ENCODE peak calls at places on chromosomes 2 and 18, in ten cellular contexts. V is psoas muscle; X is small intestine; I is tibial artery; E is CD4-positive, CD25-positive, alpha-beta regulatory T cell; W is HCT116; S is aorta; K is CD8-positive, alpha-beta memory T cell; H is lung; B is hepatocyte. M is an unnamed sample.

GRCh38 chr2:167471734-167472133 is 583.5 kb downstream of the XIRP2 start:
- DNase-seq in V (no peak), X (no peak), I (no peak), E (no peak), W (no peak), S (no peak), K (no peak), H (no peak), B (no peak), M (no peak)

GRCh38 chr2:86035883-86036789 is 69.5 kb downstream of the POLR1A start:
- DNase-seq in V (peak), X (peak), I (peak), E (peak), W (no peak), S (peak), K (peak), H (peak), B (peak), M (peak)

GRCh38 chr2:109132626-109133025 is 3.6 kb downstream of the SH3RF3 start:
- DNase-seq in V (no peak), X (no peak), I (no peak), E (no peak), W (no peak), S (no peak), K (no peak), H (no peak), B (no peak), M (no peak)

GRCh38 chr2:241030883-241031282 is 32.5 kb downstream of the SNED1 start:
- DNase-seq in V (no peak), X (no peak), I (no peak), E (no peak), W (no peak), S (no peak), K (no peak), H (no peak), B (no peak), M (no peak)

GRCh38 chr2:113278812-113279139 is at the start of gene PAX8:
- DNase-seq in V (no peak), X (no peak), I (no peak), E (no peak), W (no peak), S (no peak), K (no peak), H (no peak), B (no peak), M (no peak)

GRCh38 chr2:13035866-13036265 is 319.1 kb downstream of the TRIB2 start:
- DNase-seq in V (no peak), X (no peak), I (no peak), E (no peak), W (no peak), S (no peak), K (no peak), H (no peak), B (no peak), M (no peak)

GRCh38 chr18:73888565-73888964 is 259.1 kb downstream of the FBXO15 start:
- DNase-seq in V (no peak), X (no peak), I (no peak), E (no peak), W (no peak), S (no peak), K (no peak), H (no peak), B (no peak), M (no peak)

GRCh38 chr2:173075056-173075780 is 428 bp upstream of the MAP3K20 start:
- DNase-seq in V (no peak), X (no peak), I (no peak), E (no peak), W (no peak), S (no peak), K (no peak), H (no peak), B (no peak), M (no peak)

GRCh38 chr2:73027340-73027739 is 44.2 kb downstream of the SFXN5 start:
- DNase-seq in V (no peak), X (no peak), I (no peak), E (no peak), W (no peak), S (no peak), K (no peak), H (no peak), B (no peak), M (no peak)

GRCh38 chr18:8153887-8154583 is 455.2 kb upstream of the RAB12 start:
- DNase-seq in V (no peak), X (no peak), I (no peak), E (no peak), W (no peak), S (no peak), K (no peak), H (no peak), B (no peak), M (no peak)

GRCh38 chr2:68837861-68838341 is 33.3 kb downstream of the BMP10 start:
- DNase-seq in V (no peak), X (no peak), I (no peak), E (peak), W (no peak), S (no peak), K (no peak), H (no peak), B (no peak), M (no peak)

GRCh38 chr2:66874411-66874810 is 439.5 kb downstream of the MEIS1 start:
- DNase-seq in V (no peak), X (no peak), I (no peak), E (no peak), W (no peak), S (no peak), K (no peak), H (no peak), B (no peak), M (no peak)

GRCh38 chr2:120308038-120308910 is 37.7 kb upstream of the INHBB start:
- DNase-seq in V (no peak), X (no peak), I (no peak), E (no peak), W (no peak), S (no peak), K (no peak), H (no peak), B (no peak), M (no peak)

GRCh38 chr18:2535419-2535910 is 35.8 kb downstream of the METTL4 start:
- DNase-seq in V (no peak), X (no peak), I (no peak), E (no peak), W (no peak), S (no peak), K (no peak), H (no peak), B (no peak), M (no peak)

GRCh38 chr2:27703638-27704341 is 40.1 kb downstream of the SLC4A1AP start:
- DNase-seq in V (peak), X (peak), I (peak), E (peak), W (peak), S (peak), K (peak), H (peak), B (peak), M (peak)

GRCh38 chr2:45622704-45623103 is 11.6 kb upstream of the SRBD1 start:
- DNase-seq in V (no peak), X (no peak), I (no peak), E (no peak), W (no peak), S (no peak), K (no peak), H (no peak), B (no peak), M (no peak)

GRCh38 chr2:241612156-241613017 is 24.6 kb downstream of the THAP4 start:
- DNase-seq in V (no peak), X (peak), I (no peak), E (no peak), W (no peak), S (no peak), K (no peak), H (no peak), B (no peak), M (no peak)

GRCh38 chr18:79799619-79800352 is 2.0 kb downstream of the KCNG2 start:
- DNase-seq in V (no peak), X (no peak), I (no peak), E (no peak), W (no peak), S (no peak), K (no peak), H (no peak), B (no peak), M (no peak)

GRCh38 chr2:155145758-155146229 is 447.3 kb downstream of the KCNJ3 start:
- DNase-seq in V (no peak), X (no peak), I (no peak), E (no peak), W (no peak), S (no peak), K (no peak), H (no peak), B (no peak), M (no peak)

GRCh38 chr18:63528863-63529492 is 13.2 kb upstream of the SERPINB12 start:
- DNase-seq in V (no peak), X (no peak), I (no peak), E (no peak), W (no peak), S (no peak), K (no peak), H (no peak), B (no peak), M (no peak)

GRCh38 chr2:218986148-218986761 is 1.3 kb upstream of the FEV start:
- DNase-seq in V (no peak), X (no peak), I (no peak), E (no peak), W (no peak), S (peak), K (no peak), H (no peak), B (no peak), M (no peak)

GRCh38 chr2:10654069-10654468 is 35.7 kb downstream of the NOL10 start:
- DNase-seq in V (no peak), X (peak), I (no peak), E (peak), W (peak), S (no peak), K (no peak), H (peak), B (peak), M (no peak)

GRCh38 chr2:15640291-15640711 is 48.6 kb downstream of the DDX1 start:
- DNase-seq in V (no peak), X (no peak), I (no peak), E (no peak), W (no peak), S (no peak), K (no peak), H (no peak), B (peak), M (no peak)

GRCh38 chr2:209411718-209412117 is 12.1 kb upstream of the MAP2 start:
- DNase-seq in V (no peak), X (no peak), I (no peak), E (no peak), W (no peak), S (no peak), K (no peak), H (no peak), B (no peak), M (no peak)

GRCh38 chr2:31363956-31364750 is 50.4 kb downstream of the XDH start:
- DNase-seq in V (no peak), X (no peak), I (no peak), E (no peak), W (no peak), S (no peak), K (no peak), H (no peak), B (no peak), M (no peak)

GRCh38 chr2:133674433-133675331 is 106.4 kb upstream of the NCKAP5 start:
- DNase-seq in V (peak), X (peak), I (no peak), E (no peak), W (no peak), S (peak), K (no peak), H (peak), B (peak), M (peak)

GRCh38 chr2:204250692-204251091 is 294.6 kb upstream of the PARD3B start:
- DNase-seq in V (no peak), X (no peak), I (no peak), E (no peak), W (no peak), S (no peak), K (no peak), H (no peak), B (no peak), M (no peak)

GRCh38 chr2:69298862-69299261 is 88.2 kb downstream of the GFPT1 start:
- DNase-seq in V (no peak), X (no peak), I (no peak), E (no peak), W (no peak), S (no peak), K (no peak), H (no peak), B (peak), M (peak)

GRCh38 chr18:61031626-61032025 is 301.6 kb upstream of the CDH20 start:
- DNase-seq in V (no peak), X (no peak), I (no peak), E (no peak), W (no peak), S (no peak), K (no peak), H (no peak), B (no peak), M (no peak)

GRCh38 chr2:239590995-239591915 is 190.4 kb upstream of the HDAC4 start:
- DNase-seq in V (no peak), X (no peak), I (peak), E (no peak), W (no peak), S (peak), K (no peak), H (no peak), B (no peak), M (no peak)

GRCh38 chr2:68771211-68771721 is 36.7 kb downstream of the ARHGAP25 start:
- DNase-seq in V (no peak), X (no peak), I (no peak), E (no peak), W (no peak), S (no peak), K (peak), H (no peak), B (no peak), M (no peak)

GRCh38 chr2:31253344-31254155 is 19.6 kb downstream of the EHD3 start:
- DNase-seq in V (no peak), X (peak), I (no peak), E (no peak), W (no peak), S (no peak), K (no peak), H (no peak), B (peak), M (no peak)

GRCh38 chr2:68767996-68768395 is 33.4 kb downstream of the ARHGAP25 start:
- DNase-seq in V (no peak), X (no peak), I (no peak), E (no peak), W (no peak), S (no peak), K (no peak), H (no peak), B (no peak), M (no peak)

GRCh38 chr2:229446316-229446715 is 175.2 kb upstream of the PID1 start:
- DNase-seq in V (no peak), X (no peak), I (no peak), E (no peak), W (no peak), S (no peak), K (no peak), H (no peak), B (no peak), M (no peak)
- H3K27ac ChIP-seq in V (no peak), X (no peak), I (peak), E (no peak), W (no peak), S (peak), K (no peak), H (no peak), B (peak), M (peak)

DNA sequence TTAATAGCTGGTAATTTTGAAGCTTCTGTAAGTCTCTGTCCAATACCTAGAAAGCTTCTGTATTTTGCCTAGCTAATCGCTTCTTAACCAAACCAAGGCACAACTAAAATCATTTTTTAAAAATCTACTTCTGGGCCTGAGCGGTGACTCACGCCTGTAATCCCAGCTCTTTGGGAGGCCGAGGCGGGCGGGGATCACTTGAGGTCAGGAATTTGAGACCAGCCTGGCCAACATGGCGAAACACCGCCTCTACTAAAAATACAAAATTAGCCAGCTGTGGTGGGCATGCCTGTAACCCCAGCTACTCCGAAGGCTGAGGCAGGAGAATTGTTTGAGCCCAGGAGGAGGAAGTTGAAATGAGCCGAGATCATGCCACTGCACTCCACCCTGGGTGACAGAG is 148.6 kb upstream of the FIGN start:
- DNase-seq in V (peak), X (no peak), I (no peak), E (no peak), W (no peak), S (no peak), K (no peak), H (no peak), B (no peak), M (no peak)
- H3K4me3 ChIP-seq in V (no peak), X (no peak), I (no peak), E (no peak), W (no peak), S (no peak), K (no peak), H (no peak), B (no peak), M (no peak)

GRCh38 chr2:197207106-197207505 is 103.5 kb downstream of the ANKRD44 start:
- DNase-seq in V (no peak), X (no peak), I (no peak), E (no peak), W (no peak), S (no peak), K (no peak), H (no peak), B (no peak), M (no peak)
- H3K27ac ChIP-seq in V (no peak), X (peak), I (no peak), E (peak), W (no peak), S (no peak), K (peak), H (no peak), B (no peak), M (no peak)

GRCh38 chr2:96527052-96527964 is 9.2 kb upstream of the ARID5A start:
- DNase-seq in V (no peak), X (no peak), I (peak), E (peak), W (no peak), S (peak), K (peak), H (no peak), B (peak), M (peak)
- H3K4me3 ChIP-seq in V (peak), X (peak), I (peak), E (peak), W (no peak), S (peak), K (peak), H (no peak), B (peak), M (peak)